ENCODE peak calls at places on chromosomes 16 and 17, in five cellular contexts. C, B, G, I and S are unnamed samples.

GRCh38 chr17:38741853-38742421 is 6.2 kb downstream of the PCGF2 start:
- DNase-seq in C (no peak), I (no peak), G (no peak), B (no peak), S (no peak)

GRCh38 chr16:69190598-69190997 is 3.6 kb downstream of the SNTB2 start:
- DNase-seq in C (no peak), G (no peak), I (no peak), B (no peak), S (no peak)

GRCh38 chr16:78240459-78241222 is 141.2 kb downstream of the WWOX start:
- DNase-seq in G (no peak), I (no peak), C (no peak), B (no peak), S (no peak)

GRCh38 chr17:40121886-40122465 is at the start of gene MSL1:
- DNase-seq in B (peak), C (peak), I (no peak), G (peak), S (peak)

GRCh38 chr17:43988301-43988700 is 16.1 kb upstream of the NAGS start:
- DNase-seq in B (no peak), G (no peak), C (no peak), I (no peak), S (no peak)

GRCh38 chr17:73797594-73798110 is 153.4 kb upstream of the SDK2 start:
- DNase-seq in G (no peak), I (no peak), C (no peak), B (no peak), S (no peak)

GRCh38 chr16:26276289-26276688 is 584.5 kb downstream of the HS3ST4 start:
- DNase-seq in I (no peak), C (no peak), G (no peak), B (no peak), S (no peak)

GRCh38 chr16:53024045-53024444 is 28.7 kb downstream of the CHD9NB start:
- DNase-seq in C (no peak), B (no peak), G (no peak), I (no peak), S (no peak)

GRCh38 chr17:49358638-49359247 is 3.3 kb downstream of the ZNF652 start:
- DNase-seq in B (no peak), G (no peak), I (no peak), C (no peak), S (no peak)

GRCh38 chr17:50137050-50137449 is 7.1 kb upstream of the SAMD14 start:
- DNase-seq in G (no peak), B (no peak), I (no peak), C (no peak), S (no peak)